ENCODE peak calls at places on chromosomes 11 and 22, in five cellular contexts. M is upper lobe of right lung, E is fibroblast of lung, O is left lung, D is WERI-Rb-1. U is an unnamed sample.

GRCh38 chr11:95684701-95685100 is 104.9 kb downstream of the FAM76B start:
- DNase-seq in M (no peak), E (no peak), O (no peak), D (no peak), U (no peak)

GRCh38 chr11:1826552-1827094 is 8.2 kb upstream of the SYT8 start:
- DNase-seq in M (peak), E (peak), O (no peak), D (peak), U (no peak)

GRCh38 chr11:131637469-131638175 is 267.2 kb downstream of the NTM start:
- DNase-seq in M (no peak), E (no peak), O (no peak), D (no peak), U (no peak)

GRCh38 chr11:120086651-120087050 is 51.3 kb downstream of the TRIM29 start:
- DNase-seq in M (peak), E (no peak), O (no peak), D (no peak), U (no peak)

GRCh38 chr11:78234006-78234405 is 45.3 kb downstream of the USP35 start:
- DNase-seq in M (no peak), E (no peak), O (no peak), D (no peak), U (no peak)

GRCh38 chr11:43920598-43921419 is 21.6 kb upstream of the C11orf96 start:
- DNase-seq in M (no peak), E (peak), O (no peak), D (no peak), U (no peak)

GRCh38 chr11:78031629-78032028 is 8.6 kb upstream of the KCTD14 start:
- DNase-seq in M (no peak), E (no peak), O (no peak), D (no peak), U (no peak)

GRCh38 chr11:108527382-108527781 is 29.2 kb upstream of the POGLUT3 start:
- DNase-seq in M (no peak), E (no peak), O (no peak), D (no peak), U (no peak)

GRCh38 chr22:43878831-43879550 is 12.8 kb downstream of the PNPLA5 start:
- DNase-seq in M (peak), E (no peak), O (peak), D (no peak), U (no peak)

GRCh38 chr11:92227954-92228935 is 3.6 kb downstream of the FAT3 start:
- DNase-seq in M (no peak), E (peak), O (no peak), D (no peak), U (no peak)

GRCh38 chr11:132158091-132158490 is 787.7 kb downstream of the NTM start:
- DNase-seq in M (no peak), E (peak), O (no peak), D (peak), U (no peak)

GRCh38 chr11:33324211-33324985 is 67.2 kb downstream of the HIPK3 start:
- DNase-seq in M (no peak), E (no peak), O (no peak), D (no peak), U (no peak)

GRCh38 chr11:33543823-33544222 is 156.8 kb downstream of the C11orf91 start:
- DNase-seq in M (no peak), E (no peak), O (no peak), D (no peak), U (no peak)

GRCh38 chr11:5618807-5619206 is 6.0 kb upstream of the TRIM34 start:
- DNase-seq in M (no peak), E (peak), O (no peak), D (no peak), U (no peak)

GRCh38 chr22:37486224-37486845 is at the start of gene MFNG:
- DNase-seq in M (peak), E (peak), O (peak), D (peak), U (peak)

GRCh38 chr11:64868904-64869570 is 9.4 kb downstream of the EHD1 start:
- DNase-seq in M (no peak), E (peak), O (no peak), D (no peak), U (peak)

GRCh38 chr22:49090853-49091135 is 736.9 kb downstream of the BRD1 start:
- DNase-seq in M (no peak), E (no peak), O (no peak), D (no peak), U (no peak)

GRCh38 chr22:41036924-41037323 is 55.5 kb upstream of the EP300 start:
- DNase-seq in M (no peak), E (no peak), O (no peak), D (no peak), U (no peak)

GRCh38 chr11:107651672-107652071 is 60.2 kb downstream of the SLN start:
- DNase-seq in M (no peak), E (no peak), O (no peak), D (no peak), U (no peak)

GRCh38 chr11:43504316-43504950 is 145.7 kb downstream of the TTC17 start:
- DNase-seq in M (no peak), E (no peak), O (no peak), D (peak), U (no peak)

GRCh38 chr11:101129203-101129943 is at the start of gene PGR:
- DNase-seq in M (peak), E (peak), O (no peak), D (peak), U (no peak)

GRCh38 chr11:130606781-130607511 is 158.5 kb downstream of the ADAMTS15 start:
- DNase-seq in M (no peak), E (peak), O (no peak), D (no peak), U (no peak)

GRCh38 chr11:43834291-43834690 is 46.3 kb upstream of the ALKBH3 start:
- DNase-seq in M (no peak), E (no peak), O (no peak), D (no peak), U (no peak)

GRCh38 chr11:78000193-78000592 is 5.7 kb upstream of the INTS4 start:
- DNase-seq in M (no peak), E (peak), O (no peak), D (peak), U (no peak)

GRCh38 chr11:7098235-7098832 is 9.5 kb downstream of the RBMXL2 start:
- DNase-seq in M (no peak), E (peak), O (no peak), D (no peak), U (no peak)

GRCh38 chr11:116062526-116063171 is 558.4 kb upstream of the CADM1 start:
- DNase-seq in M (no peak), E (peak), O (no peak), D (peak), U (no peak)

GRCh38 chr22:39360674-39361413 is 11.1 kb downstream of the SYNGR1 start:
- DNase-seq in M (no peak), E (no peak), O (no peak), D (peak), U (no peak)

GRCh38 chr11:66950113-66950535 is 8.1 kb downstream of the PC start:
- DNase-seq in M (no peak), E (peak), O (no peak), D (peak), U (no peak)

GRCh38 chr11:101211407-101211975 is 81.9 kb upstream of the PGR start:
- DNase-seq in M (no peak), E (no peak), O (no peak), D (no peak), U (no peak)

GRCh38 chr22:37161442-37161841 is 11.7 kb upstream of the IL2RB start:
- DNase-seq in M (no peak), E (no peak), O (no peak), D (no peak), U (no peak)

GRCh38 chr22:42969348-42969975 is 45.5 kb downstream of the PACSIN2 start:
- DNase-seq in M (no peak), E (peak), O (no peak), D (no peak), U (no peak)

GRCh38 chr11:94201004-94201465 is 72.4 kb downstream of the PANX1 start:
- DNase-seq in M (no peak), E (peak), O (no peak), D (no peak), U (no peak)

GRCh38 chr11:69817265-69818236 is 1.7 kb downstream of the FGF3 start:
- DNase-seq in M (no peak), E (no peak), O (no peak), D (peak), U (no peak)

GRCh38 chr11:94100253-94100652 is 28.4 kb upstream of the PANX1 start:
- DNase-seq in M (no peak), E (no peak), O (no peak), D (no peak), U (no peak)

GRCh38 chr11:69018924-69019323 is 5.9 kb upstream of the MRGPRF start:
- DNase-seq in M (no peak), E (peak), O (no peak), D (no peak), U (no peak)

GRCh38 chr11:13928566-13929251 is 33.8 kb upstream of the SPON1 start:
- DNase-seq in M (no peak), E (peak), O (no peak), D (peak), U (no peak)

GRCh38 chr11:13927496-13927895 is 35.0 kb upstream of the SPON1 start:
- DNase-seq in M (no peak), E (no peak), O (no peak), D (no peak), U (no peak)

GRCh38 chr11:13929551-13929950 is 33.0 kb upstream of the SPON1 start:
- DNase-seq in M (no peak), E (no peak), O (no peak), D (no peak), U (no peak)

GRCh38 chr11:13931356-13931755 is 31.2 kb upstream of the SPON1 start:
- DNase-seq in M (no peak), E (no peak), O (no peak), D (no peak), U (no peak)
- H3K27ac ChIP-seq in M (no peak), E (no peak), O (no peak), D (no peak), U (no peak)

GRCh38 chr11:63567044-63567840 is 4.1 kb upstream of the PLAAT2 start:
- DNase-seq in M (no peak), E (peak), O (no peak), D (no peak), U (peak)
- H3K27ac ChIP-seq in M (peak), E (peak), O (no peak), D (no peak), U (peak)

GRCh38 chr11:72778535-72779494 is 15.0 kb downstream of the STARD10 start:
- DNase-seq in M (no peak), E (no peak), O (no peak), D (no peak), U (no peak)

GRCh38 chr11:72781313-72782080 is 12.3 kb downstream of the STARD10 start:
- DNase-seq in M (peak), E (no peak), O (no peak), D (peak), U (peak)

GRCh38 chr11:72779495-72780128 is 14.2 kb downstream of the STARD10 start:
- DNase-seq in M (no peak), E (no peak), O (no peak), D (no peak), U (no peak)

GRCh38 chr11:72781063-72781312 is 12.9 kb downstream of the STARD10 start:
- DNase-seq in M (peak), E (no peak), O (no peak), D (no peak), U (no peak)

GRCh38 chr11:72780291-72781062 is 13.4 kb downstream of the STARD10 start:
- DNase-seq in M (no peak), E (no peak), O (no peak), D (no peak), U (no peak)
- H3K27ac ChIP-seq in M (peak), E (no peak), O (no peak), D (no peak), U (no peak)

GRCh38 chr22:23518381-23519187 is 61.5 kb downstream of the IGLL1 start:
- DNase-seq in M (no peak), E (no peak), O (no peak), D (peak), U (no peak)
- H3K27ac ChIP-seq in M (no peak), E (no peak), O (no peak), D (peak), U (no peak)

GRCh38 chr11:119084663-119085522 is at the start of gene HMBS:
- DNase-seq in M (peak), E (peak), O (peak), D (peak), U (peak)

GRCh38 chr11:119085523-119085878 is 820 bp downstream of the HMBS start:
- DNase-seq in M (no peak), E (no peak), O (no peak), D (no peak), U (no peak)

GRCh38 chr11:119078675-119079420 is 5.8 kb upstream of the HMBS start:
- DNase-seq in M (no peak), E (no peak), O (no peak), D (no peak), U (no peak)

GRCh38 chr11:119077839-119078238 is 6.8 kb upstream of the HMBS start:
- DNase-seq in M (no peak), E (no peak), O (no peak), D (no peak), U (no peak)

GRCh38 chr11:119081682-119082081 is 3.0 kb upstream of the HMBS start:
- DNase-seq in M (no peak), E (no peak), O (no peak), D (no peak), U (no peak)
- H3K27ac ChIP-seq in M (no peak), E (no peak), O (no peak), D (no peak), U (no peak)

GRCh38 chr22:50686794-50687193 is 14.2 kb downstream of the SHANK3 start:
- DNase-seq in M (no peak), E (no peak), O (peak), D (no peak), U (no peak)
- H3K27ac ChIP-seq in M (no peak), E (no peak), O (no peak), D (no peak), U (no peak)

DNA sequence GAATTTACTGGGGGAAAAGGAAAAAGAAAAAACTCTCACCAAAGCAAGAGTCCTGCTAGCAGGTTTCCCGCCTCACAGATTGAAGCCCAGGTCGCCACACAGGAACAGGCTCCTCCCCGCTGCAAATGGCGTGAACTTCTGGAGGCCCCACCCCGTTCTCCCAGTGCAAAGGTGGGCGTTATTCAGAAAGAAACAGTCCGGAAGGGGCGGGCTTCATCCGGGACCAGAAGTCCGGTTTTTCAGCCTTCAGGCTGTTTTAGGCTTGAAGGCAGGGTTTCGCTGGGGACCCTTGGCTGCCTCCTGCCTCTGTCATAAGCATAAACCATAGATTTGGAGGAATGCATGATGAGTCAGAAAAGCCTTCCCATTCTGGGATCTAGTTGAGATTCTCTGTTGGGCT is 148.3 kb upstream of the POU2AF2 start:
- DNase-seq in M (peak), E (peak), O (peak), D (no peak), U (no peak)
- H3K27ac ChIP-seq in M (no peak), E (no peak), O (no peak), D (no peak), U (no peak)

DNA sequence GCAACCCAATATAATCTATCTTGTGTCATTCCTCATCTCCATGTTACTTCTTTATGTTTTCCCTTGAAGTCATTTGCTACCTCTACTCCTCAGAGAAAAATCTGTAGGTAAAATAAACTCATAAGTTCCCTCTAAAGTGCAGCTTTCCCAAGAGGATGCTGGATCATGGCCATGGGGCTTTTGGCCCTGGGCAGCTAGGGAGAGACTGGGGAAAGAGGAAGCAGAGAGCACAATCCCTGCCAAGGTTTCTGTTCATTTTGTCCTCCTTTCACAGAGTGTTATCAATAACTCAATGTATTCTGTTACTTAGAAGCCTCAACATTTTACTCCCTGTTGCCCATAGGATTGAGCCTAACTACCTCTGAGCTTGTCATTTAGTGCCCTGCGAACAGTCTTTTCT is 9.0 kb downstream of the RNF121 start:
- DNase-seq in M (no peak), E (no peak), O (no peak), D (no peak), U (no peak)
- H3K27ac ChIP-seq in M (no peak), E (no peak), O (no peak), D (no peak), U (no peak)

GRCh38 chr11:57498540-57498939 is 17.0 kb downstream of the SLC43A1 start:
- DNase-seq in M (no peak), E (no peak), O (no peak), D (no peak), U (no peak)
- H3K27ac ChIP-seq in M (peak), E (no peak), O (no peak), D (no peak), U (no peak)

DNA sequence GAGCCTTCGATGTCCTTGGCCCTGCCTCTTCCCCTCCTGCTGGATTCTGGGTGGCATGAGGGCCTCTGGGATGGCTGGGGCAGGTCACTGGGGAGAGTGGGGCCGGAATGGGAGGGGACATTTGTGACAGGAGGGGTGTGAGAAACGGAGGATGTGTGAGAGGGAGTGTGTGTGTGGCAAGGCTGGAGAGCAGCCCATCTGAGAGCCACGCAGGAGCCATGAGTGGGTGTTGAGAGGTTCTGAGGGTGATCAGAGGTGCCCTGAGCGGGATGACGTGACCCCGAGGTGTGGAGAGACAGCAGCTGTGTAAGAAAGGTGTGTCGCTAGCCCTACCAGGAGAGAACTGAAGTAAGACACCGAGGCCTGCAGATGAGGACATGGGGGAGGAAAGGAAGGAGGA is 173.8 kb downstream of the CEP164 start:
- DNase-seq in M (no peak), E (no peak), O (no peak), D (no peak), U (no peak)
- H3K27ac ChIP-seq in M (no peak), E (no peak), O (no peak), D (no peak), U (no peak)

U was measured in effector memory CD4-positive, alpha-beta T cell.